ENCODE peak calls at places on chromosomes 4 and X, in eight cellular contexts. L is epithelial cell of proximal tubule, D is RWPE1, X is neural crest cell, Z is lower leg skin, Q is mucosa of descending colon, O is WTC11, B is neural progenitor cell. H is an unnamed sample.
A peak's percentile ranks its signal among the peaks of the same experiment; 100 is the strongest.

GRCh38 chr4:16337936-16338335 is 111.7 kb upstream of the TAPT1 start:
- DNase-seq in Z (no peak), D (peak; percentile 1), X (no peak), L (peak; percentile 23), Q (no peak), B (no peak), O (no peak), H (no peak)

GRCh38 chr4:38967260-38968095 is 64.7 kb downstream of the TMEM156 start:
- DNase-seq in Z (no peak), O (no peak), B (no peak), X (no peak), D (peak; percentile 41), L (peak; percentile 84), Q (no peak), H (no peak)

GRCh38 chr4:128636906-128637305 is 172.6 kb upstream of the JADE1 start:
- DNase-seq in Q (no peak), B (no peak), X (no peak), L (no peak), D (no peak), O (no peak), Z (no peak), H (no peak)

GRCh38 chr4:139815646-139816601 is 150.3 kb downstream of the MGST2 start:
- DNase-seq in Z (peak; percentile 56), D (peak; percentile 10), L (peak; percentile 43), X (peak; percentile 79), B (peak; percentile 81), Q (no peak), O (peak; percentile 53), H (peak; percentile 15)

GRCh38 chrX:6526564-6526963 is 8.4 kb downstream of the VCX3A start:
- DNase-seq in O (no peak), Q (no peak), L (no peak), D (no peak), B (no peak), Z (no peak), X (no peak), H (no peak)

GRCh38 chr4:166435449-166435848 is 562.4 kb downstream of the TLL1 start:
- DNase-seq in Z (no peak), D (peak; percentile 37), Q (no peak), O (no peak), B (no peak), L (peak; percentile 19), X (no peak), H (no peak)

GRCh38 chr4:16532240-16532990 is 306.1 kb upstream of the TAPT1 start:
- DNase-seq in X (no peak), Q (no peak), O (no peak), Z (peak; percentile 36), L (peak; percentile 59), B (no peak), D (peak; percentile 2), H (no peak)

GRCh38 chr4:24657768-24658617 is 73.6 kb upstream of the DHX15 start:
- DNase-seq in L (peak; percentile 99), O (no peak), X (no peak), D (peak; percentile 82), Q (peak; percentile 65), B (peak; percentile 54), Z (peak; percentile 50), H (no peak)

GRCh38 chr4:91359714-91360051 is 944.1 kb upstream of the GRID2 start:
- DNase-seq in Z (no peak), L (no peak), X (no peak), D (no peak), O (no peak), Q (no peak), B (no peak), H (no peak)

GRCh38 chr4:37981425-37981824 is 21.2 kb downstream of the PTTG2 start:
- DNase-seq in D (no peak), X (no peak), Q (no peak), B (no peak), O (no peak), L (no peak), Z (no peak), H (no peak)

GRCh38 chr4:138643827-138644226 is 371.8 kb upstream of the NOCT start:
- DNase-seq in Q (no peak), Z (no peak), X (no peak), D (no peak), O (no peak), B (no peak), L (no peak), H (no peak)

GRCh38 chr4:107691378-107691777 is 28.7 kb downstream of the PAPSS1 start:
- DNase-seq in O (no peak), B (no peak), L (no peak), D (no peak), Q (no peak), X (no peak), Z (no peak), H (no peak)
- TF ChIP-seq CTCF in O (no peak), B (no peak), L (no peak), D (no peak), Q (no peak), X (no peak), Z (no peak), H (no peak)

DNA sequence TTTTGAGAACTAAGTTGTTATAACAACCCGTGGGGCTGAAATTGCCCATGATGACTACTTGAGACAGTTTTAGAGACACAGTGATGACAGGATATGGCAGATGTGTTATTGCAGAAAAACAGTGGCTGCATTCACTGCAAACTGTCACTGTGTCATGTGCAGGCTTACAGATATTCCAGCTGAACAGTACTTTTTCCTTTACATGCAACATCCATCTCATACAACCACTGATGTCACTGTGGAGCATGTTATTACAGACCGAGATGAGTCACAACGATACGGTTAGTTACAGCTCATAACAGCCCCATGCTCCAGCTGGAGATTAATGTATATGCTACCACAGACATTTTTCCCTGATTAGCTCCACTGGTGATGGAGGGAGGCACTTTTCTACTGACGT is 207.4 kb downstream of the TMA16 start:
- DNase-seq in Q (no peak), O (no peak), L (no peak), Z (no peak), X (no peak), B (no peak), D (no peak), H (no peak)
- TF ChIP-seq CTCF in Q (no peak), O (no peak), L (no peak), Z (no peak), X (no peak), B (no peak), D (no peak), H (no peak)

GRCh38 chr4:52292245-52292644 is 241.1 kb downstream of the SPATA18 start:
- DNase-seq in Z (no peak), B (no peak), X (no peak), D (no peak), Q (no peak), O (no peak), L (no peak), H (no peak)
- TF ChIP-seq CTCF in Z (no peak), B (no peak), X (no peak), D (no peak), Q (no peak), O (no peak), L (no peak), H (no peak)

GRCh38 chr4:169009281-169010124 is 552 bp downstream of the CBR4 start:
- DNase-seq in O (peak; percentile 58), Q (peak; percentile 81), L (peak; percentile 3), X (peak; percentile 36), D (peak; percentile 26), Z (peak; percentile 62), B (peak; percentile 82), H (peak; percentile 17)
- TF ChIP-seq CTCF in O (no peak), Q (no peak), L (peak; percentile 33), X (no peak), D (peak; percentile 59), Z (no peak), B (peak; percentile 49), H (peak; percentile 52)

DNA sequence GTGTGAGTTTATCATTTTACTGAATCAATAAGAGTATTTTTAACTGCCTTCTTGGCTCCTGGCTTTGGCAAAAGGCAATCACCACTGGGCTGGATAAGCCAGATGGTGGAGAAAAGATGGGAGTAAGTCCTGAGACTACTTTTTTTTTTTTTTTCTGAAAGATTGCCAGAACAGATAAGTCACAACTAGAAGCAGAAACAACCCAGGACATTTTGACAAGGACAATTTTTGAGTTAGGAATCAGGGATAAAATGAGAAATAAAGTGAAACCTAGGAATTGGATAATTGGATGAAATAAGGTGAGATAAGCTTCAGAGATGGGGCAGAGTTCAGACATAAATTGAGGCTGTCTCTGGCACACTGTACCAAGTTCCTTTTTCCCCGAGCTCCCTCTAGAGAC is 471.0 kb downstream of the KLHL13 start:
- DNase-seq in X (no peak), D (no peak), B (no peak), Z (no peak), L (no peak), O (no peak), Q (no peak), H (no peak)
- TF ChIP-seq CTCF in X (no peak), D (no peak), B (no peak), Z (no peak), L (no peak), O (no peak), Q (no peak), H (no peak)

GRCh38 chr4:154743683-154744340 is at the start of gene LRAT:
- DNase-seq in D (peak; percentile 88), Z (no peak), O (peak; percentile 90), L (no peak), B (peak; percentile 88), Q (peak; percentile 86), X (peak; percentile 39), H (peak; percentile 62)
- TF ChIP-seq CTCF in D (no peak), Z (no peak), O (peak; percentile 33), L (no peak), B (peak; percentile 15), Q (no peak), X (peak; percentile 51), H (peak; percentile 63)

GRCh38 chr4:31324814-31325213 is 604.6 kb downstream of the PCDH7 start:
- DNase-seq in D (no peak), Z (no peak), B (no peak), X (no peak), Q (no peak), O (no peak), L (no peak), H (no peak)

GRCh38 chr4:31325300-31325699 is 605.1 kb downstream of the PCDH7 start:
- DNase-seq in O (no peak), X (no peak), B (no peak), L (no peak), Z (no peak), D (no peak), Q (no peak), H (no peak)

GRCh38 chr4:31328921-31329320 is 608.8 kb downstream of the PCDH7 start:
- DNase-seq in B (no peak), O (no peak), L (no peak), Z (no peak), D (no peak), Q (no peak), X (no peak), H (no peak)

GRCh38 chr4:31327031-31327430 is 606.9 kb downstream of the PCDH7 start:
- DNase-seq in D (no peak), Z (no peak), L (no peak), Q (no peak), X (no peak), B (no peak), O (no peak), H (no peak)
- TF ChIP-seq CTCF in D (no peak), Z (no peak), L (no peak), Q (no peak), X (no peak), B (no peak), O (no peak), H (no peak)

H was measured in progenitor cell of endocrine pancreas.